ENCODE peak calls at places on chromosomes 12 and 14, in nine cellular contexts. One of them, this sample, is unnamed.

GRCh38 chr12:126636798-126637197 is 1571.6 kb downstream of the AACS start:
- DNase-seq in ELF-1: no peak
- DNase-seq in stimulated activated CD4-positive, alpha-beta T cell treated with anti-CD3 and anti-CD28 coated beads, TNF-alpha, amount 100 ng/mL, for 1 hour: no peak
- DNase-seq in activated CD4-positive, alpha-beta T cell treated with anti-CD3 and anti-CD28 coated beads for 48 hours: no peak
- DNase-seq in GM23248: no peak
- DNase-seq in activated T-cell treated with anti-CD3 and anti-CD28 coated beads, Interleukin-2, amount 50 U/mL, for 72 hours: no peak
- DNase-seq in fibroblast of lung: no peak
- DNase-seq in NCI-H1105 treated with DMSO at 0.1 percent for 48 hours: no peak
- DNase-seq in SK-MEL-5: no peak
- DNase-seq in this sample: no peak

GRCh38 chr14:33765251-33765650 is 185.6 kb downstream of the EGLN3 start:
- DNase-seq in activated T-cell treated with anti-CD3 and anti-CD28 coated beads, Interleukin-2, amount 50 U/mL, for 72 hours: no peak
- DNase-seq in ELF-1: peak
- DNase-seq in SK-MEL-5: peak
- DNase-seq in fibroblast of lung: peak
- DNase-seq in NCI-H1105 treated with DMSO at 0.1 percent for 48 hours: no peak
- DNase-seq in stimulated activated CD4-positive, alpha-beta T cell treated with anti-CD3 and anti-CD28 coated beads, TNF-alpha, amount 100 ng/mL, for 1 hour: no peak
- DNase-seq in activated CD4-positive, alpha-beta T cell treated with anti-CD3 and anti-CD28 coated beads for 48 hours: no peak
- DNase-seq in GM23248: no peak
- DNase-seq in this sample: peak

GRCh38 chr12:95642583-95642982 is 91.3 kb upstream of the USP44 start:
- DNase-seq in GM23248: no peak
- DNase-seq in stimulated activated CD4-positive, alpha-beta T cell treated with anti-CD3 and anti-CD28 coated beads, TNF-alpha, amount 100 ng/mL, for 1 hour: no peak
- DNase-seq in activated T-cell treated with anti-CD3 and anti-CD28 coated beads, Interleukin-2, amount 50 U/mL, for 72 hours: no peak
- DNase-seq in NCI-H1105 treated with DMSO at 0.1 percent for 48 hours: no peak
- DNase-seq in ELF-1: no peak
- DNase-seq in activated CD4-positive, alpha-beta T cell treated with anti-CD3 and anti-CD28 coated beads for 48 hours: no peak
- DNase-seq in fibroblast of lung: no peak
- DNase-seq in SK-MEL-5: no peak
- DNase-seq in this sample: no peak

GRCh38 chr12:50518129-50518528 is 13.3 kb downstream of the DIP2B start:
- DNase-seq in ELF-1: no peak
- DNase-seq in NCI-H1105 treated with DMSO at 0.1 percent for 48 hours: no peak
- DNase-seq in GM23248: no peak
- DNase-seq in SK-MEL-5: no peak
- DNase-seq in activated T-cell treated with anti-CD3 and anti-CD28 coated beads, Interleukin-2, amount 50 U/mL, for 72 hours: no peak
- DNase-seq in activated CD4-positive, alpha-beta T cell treated with anti-CD3 and anti-CD28 coated beads for 48 hours: no peak
- DNase-seq in fibroblast of lung: no peak
- DNase-seq in stimulated activated CD4-positive, alpha-beta T cell treated with anti-CD3 and anti-CD28 coated beads, TNF-alpha, amount 100 ng/mL, for 1 hour: no peak
- DNase-seq in this sample: no peak

GRCh38 chr12:60035835-60036234 is 440.0 kb downstream of the SLC16A7 start:
- DNase-seq in stimulated activated CD4-positive, alpha-beta T cell treated with anti-CD3 and anti-CD28 coated beads, TNF-alpha, amount 100 ng/mL, for 1 hour: no peak
- DNase-seq in activated T-cell treated with anti-CD3 and anti-CD28 coated beads, Interleukin-2, amount 50 U/mL, for 72 hours: no peak
- DNase-seq in NCI-H1105 treated with DMSO at 0.1 percent for 48 hours: no peak
- DNase-seq in ELF-1: no peak
- DNase-seq in SK-MEL-5: no peak
- DNase-seq in fibroblast of lung: peak
- DNase-seq in activated CD4-positive, alpha-beta T cell treated with anti-CD3 and anti-CD28 coated beads for 48 hours: no peak
- DNase-seq in GM23248: peak
- DNase-seq in this sample: no peak

GRCh38 chr12:74747305-74747704 is 209.7 kb downstream of the ATXN7L3B start:
- DNase-seq in GM23248: peak
- DNase-seq in ELF-1: no peak
- DNase-seq in SK-MEL-5: peak
- DNase-seq in activated T-cell treated with anti-CD3 and anti-CD28 coated beads, Interleukin-2, amount 50 U/mL, for 72 hours: no peak
- DNase-seq in fibroblast of lung: peak
- DNase-seq in stimulated activated CD4-positive, alpha-beta T cell treated with anti-CD3 and anti-CD28 coated beads, TNF-alpha, amount 100 ng/mL, for 1 hour: no peak
- DNase-seq in activated CD4-positive, alpha-beta T cell treated with anti-CD3 and anti-CD28 coated beads for 48 hours: no peak
- DNase-seq in NCI-H1105 treated with DMSO at 0.1 percent for 48 hours: peak
- DNase-seq in this sample: peak

GRCh38 chr12:71664411-71665108 is 459 bp downstream of the THAP2 start:
- DNase-seq in NCI-H1105 treated with DMSO at 0.1 percent for 48 hours: no peak
- DNase-seq in GM23248: peak
- DNase-seq in fibroblast of lung: peak
- DNase-seq in stimulated activated CD4-positive, alpha-beta T cell treated with anti-CD3 and anti-CD28 coated beads, TNF-alpha, amount 100 ng/mL, for 1 hour: no peak
- DNase-seq in activated CD4-positive, alpha-beta T cell treated with anti-CD3 and anti-CD28 coated beads for 48 hours: no peak
- DNase-seq in SK-MEL-5: no peak
- DNase-seq in ELF-1: no peak
- DNase-seq in activated T-cell treated with anti-CD3 and anti-CD28 coated beads, Interleukin-2, amount 50 U/mL, for 72 hours: no peak
- DNase-seq in this sample: no peak

GRCh38 chr12:4172999-4173398 is 100.6 kb upstream of the CCND2 start:
- DNase-seq in fibroblast of lung: peak
- DNase-seq in stimulated activated CD4-positive, alpha-beta T cell treated with anti-CD3 and anti-CD28 coated beads, TNF-alpha, amount 100 ng/mL, for 1 hour: no peak
- DNase-seq in activated CD4-positive, alpha-beta T cell treated with anti-CD3 and anti-CD28 coated beads for 48 hours: no peak
- DNase-seq in activated T-cell treated with anti-CD3 and anti-CD28 coated beads, Interleukin-2, amount 50 U/mL, for 72 hours: no peak
- DNase-seq in NCI-H1105 treated with DMSO at 0.1 percent for 48 hours: no peak
- DNase-seq in ELF-1: no peak
- DNase-seq in SK-MEL-5: no peak
- DNase-seq in GM23248: peak
- DNase-seq in this sample: no peak

GRCh38 chr12:49322367-49322707 is 718 bp upstream of the TROAP start:
- DNase-seq in GM23248: no peak
- DNase-seq in ELF-1: no peak
- DNase-seq in activated T-cell treated with anti-CD3 and anti-CD28 coated beads, Interleukin-2, amount 50 U/mL, for 72 hours: no peak
- DNase-seq in stimulated activated CD4-positive, alpha-beta T cell treated with anti-CD3 and anti-CD28 coated beads, TNF-alpha, amount 100 ng/mL, for 1 hour: no peak
- DNase-seq in activated CD4-positive, alpha-beta T cell treated with anti-CD3 and anti-CD28 coated beads for 48 hours: no peak
- DNase-seq in SK-MEL-5: no peak
- DNase-seq in fibroblast of lung: no peak
- DNase-seq in NCI-H1105 treated with DMSO at 0.1 percent for 48 hours: no peak
- DNase-seq in this sample: no peak

GRCh38 chr12:78760906-78761305 is 103.7 kb upstream of the SYT1 start:
- DNase-seq in NCI-H1105 treated with DMSO at 0.1 percent for 48 hours: no peak
- DNase-seq in SK-MEL-5: no peak
- DNase-seq in GM23248: no peak
- DNase-seq in activated CD4-positive, alpha-beta T cell treated with anti-CD3 and anti-CD28 coated beads for 48 hours: no peak
- DNase-seq in activated T-cell treated with anti-CD3 and anti-CD28 coated beads, Interleukin-2, amount 50 U/mL, for 72 hours: no peak
- DNase-seq in stimulated activated CD4-positive, alpha-beta T cell treated with anti-CD3 and anti-CD28 coated beads, TNF-alpha, amount 100 ng/mL, for 1 hour: no peak
- DNase-seq in fibroblast of lung: no peak
- DNase-seq in ELF-1: no peak
- DNase-seq in this sample: no peak

GRCh38 chr12:118685983-118686607 is 295.2 kb upstream of the SRRM4 start:
- DNase-seq in GM23248: no peak
- DNase-seq in ELF-1: no peak
- DNase-seq in activated CD4-positive, alpha-beta T cell treated with anti-CD3 and anti-CD28 coated beads for 48 hours: no peak
- DNase-seq in activated T-cell treated with anti-CD3 and anti-CD28 coated beads, Interleukin-2, amount 50 U/mL, for 72 hours: no peak
- DNase-seq in fibroblast of lung: no peak
- DNase-seq in NCI-H1105 treated with DMSO at 0.1 percent for 48 hours: no peak
- DNase-seq in stimulated activated CD4-positive, alpha-beta T cell treated with anti-CD3 and anti-CD28 coated beads, TNF-alpha, amount 100 ng/mL, for 1 hour: no peak
- DNase-seq in SK-MEL-5: no peak
- DNase-seq in this sample: no peak

GRCh38 chr12:59322473-59322872 is 273.4 kb upstream of the SLC16A7 start:
- DNase-seq in stimulated activated CD4-positive, alpha-beta T cell treated with anti-CD3 and anti-CD28 coated beads, TNF-alpha, amount 100 ng/mL, for 1 hour: no peak
- DNase-seq in fibroblast of lung: no peak
- DNase-seq in SK-MEL-5: peak
- DNase-seq in NCI-H1105 treated with DMSO at 0.1 percent for 48 hours: peak
- DNase-seq in activated CD4-positive, alpha-beta T cell treated with anti-CD3 and anti-CD28 coated beads for 48 hours: no peak
- DNase-seq in ELF-1: peak
- DNase-seq in activated T-cell treated with anti-CD3 and anti-CD28 coated beads, Interleukin-2, amount 50 U/mL, for 72 hours: no peak
- DNase-seq in GM23248: no peak
- DNase-seq in this sample: no peak

GRCh38 chr12:105212431-105212830 is 23.5 kb downstream of the APPL2 start:
- DNase-seq in NCI-H1105 treated with DMSO at 0.1 percent for 48 hours: no peak
- DNase-seq in stimulated activated CD4-positive, alpha-beta T cell treated with anti-CD3 and anti-CD28 coated beads, TNF-alpha, amount 100 ng/mL, for 1 hour: no peak
- DNase-seq in activated CD4-positive, alpha-beta T cell treated with anti-CD3 and anti-CD28 coated beads for 48 hours: no peak
- DNase-seq in ELF-1: no peak
- DNase-seq in SK-MEL-5: no peak
- DNase-seq in fibroblast of lung: peak
- DNase-seq in activated T-cell treated with anti-CD3 and anti-CD28 coated beads, Interleukin-2, amount 50 U/mL, for 72 hours: no peak
- DNase-seq in GM23248: peak
- DNase-seq in this sample: no peak

This sample was measured in GM23338.